ENCODE peak calls at places on chromosomes 1 and 21, in ten cellular contexts. Q is Karpas-422; R is IMR-90; O is PC-3; J is Panc1; P is mesenchymal stem cell; D is A549; A is CD8-positive, alpha-beta memory T cell; L is upper lobe of right lung; F is PC-9. M is an unnamed sample. For H3K9me3 and H3K4me1, the result is how much of the 10 kb centered on the place peaks cover.

GRCh38 chr1:208243522-208243850 is 698 bp downstream of the PLXNA2 start:
- DNase-seq in O (peak), L (no peak), P (no peak), D (peak), Q (no peak), A (peak), J (no peak), F (no peak), R (no peak), M (no peak)

GRCh38 chr1:11531314-11531870 is 52.4 kb downstream of the DISP3 start:
- DNase-seq in A (no peak), F (no peak), Q (no peak), D (no peak), O (no peak), P (no peak), L (peak), R (no peak), J (no peak), M (no peak)

GRCh38 chr1:29282924-29283803 is 46.8 kb downstream of the PTPRU start:
- DNase-seq in L (no peak), P (peak), O (peak), J (no peak), Q (peak), F (peak), A (no peak), D (peak), R (peak), M (peak)

GRCh38 chr1:228366851-228367741 is 39.5 kb downstream of the TRIM11 start:
- DNase-seq in L (peak), O (no peak), R (no peak), F (no peak), J (no peak), Q (no peak), D (no peak), A (no peak), P (no peak), M (no peak)

GRCh38 chr1:209395169-209395568 is 188.3 kb upstream of the CAMK1G start:
- DNase-seq in O (no peak), R (no peak), D (no peak), F (no peak), A (no peak), Q (no peak), L (no peak), J (no peak), P (no peak), M (no peak)

GRCh38 chr1:61011514-61012263 is 70.7 kb upstream of the NFIA start:
- DNase-seq in L (no peak), Q (no peak), A (no peak), O (no peak), P (no peak), J (no peak), R (no peak), D (no peak), F (no peak), M (no peak)

GRCh38 chr1:208433086-208433485 is 188.9 kb upstream of the PLXNA2 start:
- DNase-seq in P (peak), O (no peak), L (no peak), Q (no peak), J (no peak), A (no peak), F (no peak), R (no peak), D (no peak), M (no peak)

GRCh38 chr1:47179988-47180563 is 9.8 kb downstream of the PDZK1IP1 start:
- DNase-seq in J (no peak), A (no peak), L (peak), O (no peak), F (no peak), P (no peak), D (no peak), Q (no peak), R (no peak), M (peak)

GRCh38 chr1:7379445-7379971 is 391.6 kb upstream of the VAMP3 start:
- DNase-seq in D (no peak), Q (no peak), L (no peak), O (peak), F (no peak), J (no peak), A (no peak), P (peak), R (peak), M (no peak)

GRCh38 chr1:178679237-178679636 is 45.8 kb upstream of the RALGPS2 start:
- DNase-seq in D (no peak), F (no peak), P (no peak), Q (no peak), L (no peak), A (no peak), O (no peak), J (no peak), R (no peak), M (no peak)

GRCh38 chr1:183281039-183281438 is 95.0 kb downstream of the LAMC2 start:
- DNase-seq in P (peak), L (no peak), J (no peak), Q (no peak), D (peak), R (peak), O (peak), F (peak), A (no peak), M (no peak)

GRCh38 chr1:212225871-212226302 is 59.3 kb upstream of the PPP2R5A start:
- DNase-seq in Q (no peak), F (no peak), P (no peak), J (no peak), L (no peak), O (no peak), D (no peak), A (no peak), R (no peak), M (no peak)

GRCh38 chr1:230270940-230271325 is 155.2 kb downstream of the PGBD5 start:
- DNase-seq in R (no peak), F (no peak), P (peak), J (no peak), L (no peak), O (no peak), A (no peak), D (no peak), Q (no peak), M (no peak)

GRCh38 chr1:227892930-227893695 is 54.6 kb downstream of the WNT9A start:
- DNase-seq in Q (no peak), L (peak), P (no peak), F (no peak), J (no peak), A (no peak), D (no peak), O (no peak), R (no peak), M (no peak)

GRCh38 chr1:224766266-224766665 is 150.1 kb downstream of the CNIH3 start:
- DNase-seq in J (no peak), D (no peak), P (no peak), F (no peak), L (no peak), A (no peak), Q (no peak), R (no peak), O (no peak), M (no peak)

GRCh38 chr1:39836595-39837110 is 46.7 kb downstream of the TRIT1 start:
- DNase-seq in R (no peak), J (no peak), O (no peak), A (no peak), F (no peak), P (no peak), D (no peak), L (no peak), Q (no peak), M (no peak)

GRCh38 chr1:10232213-10232612 is 21.8 kb downstream of the KIF1B start:
- DNase-seq in P (no peak), Q (no peak), J (no peak), O (no peak), L (no peak), D (no peak), R (no peak), F (no peak), A (no peak), M (no peak)

GRCh38 chr1:103905363-103905762 is 155.7 kb downstream of the AMY1C start:
- DNase-seq in D (no peak), P (no peak), J (no peak), L (no peak), Q (no peak), F (no peak), O (no peak), A (no peak), R (no peak), M (no peak)

GRCh38 chr1:221344693-221345092 is 397.2 kb downstream of the DUSP10 start:
- DNase-seq in P (peak), J (no peak), O (peak), F (no peak), R (peak), Q (no peak), D (no peak), L (no peak), A (no peak), M (no peak)

GRCh38 chr21:40936771-40937261 is 89.9 kb upstream of the DSCAM start:
- DNase-seq in L (no peak), F (no peak), J (no peak), P (no peak), R (no peak), O (no peak), A (no peak), Q (no peak), D (no peak), M (no peak)

GRCh38 chr1:187001198-187001904 is 172.6 kb downstream of the PLA2G4A start:
- DNase-seq in R (peak), L (no peak), O (peak), A (no peak), F (no peak), J (no peak), P (peak), D (peak), Q (no peak), M (no peak)

GRCh38 chr1:71464016-71464415 is 383.2 kb upstream of the ZRANB2 start:
- DNase-seq in D (no peak), R (peak), Q (no peak), J (no peak), O (no peak), P (no peak), F (no peak), L (no peak), A (no peak), M (no peak)

GRCh38 chr1:82388679-82389078 is 587.9 kb downstream of the ADGRL2 start:
- DNase-seq in Q (no peak), D (no peak), F (peak), J (no peak), R (peak), L (no peak), O (peak), A (no peak), P (no peak), M (no peak)

GRCh38 chr1:82391712-82392111 is 591.0 kb downstream of the ADGRL2 start:
- DNase-seq in P (no peak), Q (no peak), O (peak), L (no peak), J (no peak), R (no peak), D (no peak), A (no peak), F (no peak), M (no peak)

GRCh38 chr1:82390627-82391026 is 589.9 kb downstream of the ADGRL2 start:
- DNase-seq in J (no peak), D (no peak), L (no peak), F (no peak), O (no peak), P (no peak), R (no peak), Q (no peak), A (no peak), M (no peak)

GRCh38 chr1:82386365-82387069 is 585.8 kb downstream of the ADGRL2 start:
- DNase-seq in Q (no peak), J (no peak), R (no peak), O (no peak), D (no peak), L (no peak), P (peak), A (no peak), F (no peak), M (no peak)

DNA sequence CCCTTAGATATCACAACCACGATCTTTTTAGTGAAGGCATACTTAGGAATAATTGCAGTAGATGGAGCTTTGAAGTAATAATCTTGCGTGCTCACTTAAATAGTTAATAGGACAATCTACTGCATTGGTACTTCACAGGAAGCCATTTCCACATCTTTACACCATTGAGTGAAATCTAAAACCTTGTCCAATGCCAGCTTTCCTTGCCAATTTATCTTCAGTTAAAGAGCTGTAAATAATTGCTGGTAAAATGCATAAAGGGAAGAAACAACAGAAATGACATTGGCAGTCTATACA is 586.3 kb downstream of the ADGRL2 start:
- DNase-seq in P (no peak), L (no peak), F (no peak), J (no peak), O (no peak), D (no peak), Q (no peak), R (no peak), A (no peak), M (no peak)
- H3K9me3 ChIP-seq in P (under half), L (under half), F (under half), J (under half), O (under half), D (under half), Q (under half), R (under half), A (under half), M (under half)

GRCh38 chr21:35046223-35046690 is 2.8 kb downstream of the RUNX1 start:
- DNase-seq in R (no peak), J (no peak), A (no peak), F (no peak), P (no peak), O (no peak), D (no peak), Q (no peak), L (no peak), M (no peak)
- H3K4me3 ChIP-seq in R (no peak), J (peak), A (peak), F (peak), P (no peak), O (peak), D (no peak), Q (peak), L (peak), M (no peak)

DNA sequence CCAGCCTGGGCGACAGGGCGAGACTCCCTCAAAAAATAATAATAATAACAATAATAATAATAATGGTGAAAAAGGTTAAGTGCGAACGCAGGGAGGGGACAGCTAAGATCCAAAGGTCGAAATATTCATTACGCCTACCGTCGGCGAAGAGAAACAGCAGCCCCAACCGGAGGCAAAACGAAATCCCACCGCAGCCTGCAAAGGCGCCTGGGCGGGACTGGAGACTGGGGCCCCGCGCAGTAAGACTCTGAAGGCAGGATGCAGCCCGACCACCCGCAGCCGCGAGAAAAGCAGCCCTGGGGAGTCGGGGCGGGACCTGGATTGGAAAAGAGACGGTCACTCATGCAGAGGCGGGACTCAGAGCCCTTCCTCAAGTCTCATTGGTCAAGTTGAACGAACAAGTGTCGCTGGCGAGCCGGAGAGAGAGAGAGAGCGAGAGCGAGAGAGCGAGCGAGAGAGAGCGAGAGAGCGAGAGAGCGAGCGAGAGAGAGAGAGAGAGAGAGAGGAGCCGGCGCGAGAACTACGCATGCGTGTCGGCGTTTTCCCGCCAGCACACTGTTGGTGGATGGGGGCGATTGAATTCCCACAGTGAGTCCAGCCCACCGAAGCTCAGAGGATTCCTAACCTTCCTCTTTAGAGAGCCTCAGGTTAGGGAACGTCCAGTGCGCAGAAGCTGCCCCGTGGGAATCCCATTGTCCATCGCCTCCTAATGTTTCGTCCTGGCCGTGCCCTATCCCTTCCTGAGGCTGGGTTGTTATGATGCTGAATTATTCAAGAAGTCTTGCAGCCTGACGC is 10.7 kb downstream of the ENTREP3 start:
- DNase-seq in D (peak), A (peak), F (peak), O (peak), R (peak), J (peak), L (peak), P (peak), Q (peak), M (peak)
- H3K4me1 ChIP-seq in D (under half), A (under half), F (under half), O (under half), R (under half), J (under half), L (under half), P (under half), Q (under half), M (under half)

GRCh38 chr1:237103021-237103420 is 61.0 kb downstream of the RYR2 start:
- DNase-seq in L (no peak), J (no peak), F (no peak), D (no peak), A (no peak), Q (no peak), R (no peak), O (no peak), P (no peak), M (no peak)

GRCh38 chr1:237108299-237109040 is 66.5 kb downstream of the RYR2 start:
- DNase-seq in J (no peak), O (no peak), P (no peak), L (no peak), R (no peak), Q (no peak), A (no peak), F (no peak), D (no peak), M (no peak)

GRCh38 chr1:237105826-237106225 is 63.8 kb downstream of the RYR2 start:
- DNase-seq in J (no peak), O (no peak), L (no peak), R (no peak), P (no peak), A (no peak), D (no peak), F (no peak), Q (no peak), M (no peak)

GRCh38 chr1:237098517-237098916 is 56.5 kb downstream of the RYR2 start:
- DNase-seq in D (no peak), O (no peak), P (peak), F (no peak), R (no peak), A (no peak), L (no peak), Q (no peak), J (no peak), M (no peak)

GRCh38 chr1:237104096-237104495 is 62.1 kb downstream of the RYR2 start:
- DNase-seq in F (no peak), O (no peak), Q (no peak), J (no peak), A (no peak), P (no peak), D (no peak), R (no peak), L (no peak), M (no peak)
- H3K9me3 ChIP-seq in F (under half), O (under half), Q (under half), J (under half), A (under half), P (under half), D (under half), R (under half), L (under half), M (under half)

DNA sequence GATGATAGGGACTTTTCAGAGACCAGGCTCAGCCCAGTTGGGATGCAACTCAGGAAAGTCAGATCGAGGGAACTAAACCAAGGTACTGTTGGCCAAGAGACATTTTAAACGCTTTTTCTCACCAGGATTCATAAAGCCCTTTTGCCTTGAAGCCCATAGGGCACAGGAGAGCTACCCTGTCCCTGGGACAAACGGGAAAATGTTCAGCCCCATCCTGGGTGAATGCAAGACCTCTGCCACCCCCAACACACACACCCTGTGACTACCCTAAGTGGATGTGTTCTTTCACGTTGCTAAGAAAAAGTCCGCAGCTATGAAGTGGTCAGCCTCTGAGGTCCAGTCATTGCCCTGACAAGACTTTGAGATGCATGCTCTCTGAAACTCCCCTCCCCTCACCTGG is 58.4 kb downstream of the ITPKB start:
- DNase-seq in D (no peak), Q (no peak), R (no peak), J (no peak), O (no peak), A (no peak), L (no peak), P (no peak), F (no peak), M (no peak)
- H3K4me3 ChIP-seq in D (no peak), Q (peak), R (no peak), J (peak), O (no peak), A (peak), L (peak), P (no peak), F (no peak), M (no peak)

GRCh38 chr1:111594128-111594693 is 25.4 kb upstream of the RAP1A start:
- DNase-seq in A (no peak), O (no peak), Q (no peak), J (no peak), P (no peak), F (no peak), R (no peak), D (no peak), L (no peak), M (no peak)

GRCh38 chr1:111592389-111593361 is 26.9 kb upstream of the RAP1A start:
- DNase-seq in D (peak), J (peak), R (peak), F (peak), P (peak), Q (peak), L (peak), A (peak), O (peak), M (peak)

GRCh38 chr1:111593403-111594127 is 26.0 kb upstream of the RAP1A start:
- DNase-seq in P (no peak), D (no peak), O (no peak), A (no peak), R (no peak), J (no peak), F (peak), L (no peak), Q (no peak), M (no peak)

GRCh38 chr1:111595807-111596206 is 23.8 kb upstream of the RAP1A start:
- DNase-seq in P (no peak), F (no peak), J (no peak), Q (no peak), L (no peak), D (no peak), R (no peak), A (no peak), O (no peak), M (no peak)

DNA sequence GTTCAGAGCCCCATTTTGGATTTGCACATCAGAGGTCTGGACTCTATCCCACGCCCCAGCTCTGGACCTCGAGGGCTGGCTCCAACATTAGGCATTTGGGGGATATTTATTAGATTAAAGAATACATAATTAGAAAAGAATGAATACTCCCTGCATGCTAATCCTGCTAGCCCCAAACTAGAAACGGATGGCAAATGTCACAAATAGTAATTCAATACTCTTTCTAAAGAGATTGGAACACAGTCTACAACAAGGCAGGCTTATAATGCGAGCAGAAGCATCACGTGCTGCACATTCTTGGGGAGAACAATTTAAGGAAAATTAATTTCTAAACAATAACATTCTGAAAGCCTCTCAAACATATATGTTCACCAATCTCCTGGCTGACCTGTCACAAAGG is 27.6 kb upstream of the RAP1A start:
- DNase-seq in P (no peak), A (no peak), J (no peak), D (no peak), O (no peak), R (no peak), Q (no peak), L (no peak), F (no peak), M (no peak)
- H3K4me1 ChIP-seq in P (under half), A (half or more), J (under half), D (under half), O (under half), R (under half), Q (under half), L (under half), F (under half), M (under half)

DNA sequence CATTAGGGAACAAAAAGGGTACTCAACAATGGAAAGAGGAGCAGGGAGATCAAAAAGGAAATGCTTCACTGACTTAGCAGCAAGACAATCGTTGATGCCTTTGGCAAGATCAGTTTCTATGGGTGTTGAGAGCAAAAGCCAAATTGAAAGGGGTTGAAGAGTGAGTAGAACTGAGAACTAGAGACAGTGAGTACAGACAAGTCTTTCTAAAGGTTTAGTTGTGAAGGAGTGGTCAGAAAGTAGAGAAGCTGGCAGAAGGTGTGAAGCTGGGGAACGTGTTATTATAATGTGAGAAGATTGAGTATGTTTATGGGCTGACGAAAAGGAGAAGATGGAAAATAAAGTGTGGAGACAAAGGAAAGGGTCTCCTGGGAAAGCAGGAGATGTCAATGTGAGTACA is 221.2 kb upstream of the USP25 start:
- DNase-seq in O (no peak), D (no peak), A (no peak), Q (no peak), P (no peak), L (no peak), R (no peak), F (no peak), J (no peak), M (no peak)
- H3K9me3 ChIP-seq in O (under half), D (under half), A (under half), Q (under half), P (under half), L (under half), R (under half), F (under half), J (under half), M (under half)

M was measured in mucosa of descending colon.